ENCODE peak calls at places on chromosomes 3 and 15, in ten cellular contexts. F is thoracic aorta; K is CD8-positive, alpha-beta T cell; U is PC-3; I is Panc1; G is ovary; V is right lobe of liver; R is colonic mucosa; Z is H9; X is fibroblast of pulmonary artery. E is an unnamed sample.

GRCh38 chr3:106560451-106560966 is 691.7 kb upstream of the CBLB start:
- DNase-seq in G (no peak), U (peak), Z (no peak), F (no peak), X (peak), K (no peak), V (no peak), I (no peak), R (no peak), E (no peak)

GRCh38 chr3:118468801-118469200 is 565.8 kb downstream of the IGSF11 start:
- DNase-seq in Z (no peak), V (no peak), I (no peak), K (no peak), U (peak), G (no peak), F (no peak), R (no peak), X (no peak), E (no peak)

GRCh38 chr3:69443554-69443953 is 57.7 kb upstream of the FRMD4B start:
- DNase-seq in F (no peak), U (no peak), I (no peak), K (no peak), X (no peak), V (no peak), R (no peak), Z (no peak), G (no peak), E (no peak)

GRCh38 chr3:11307830-11308432 is 35.7 kb downstream of the ATG7 start:
- DNase-seq in V (no peak), K (no peak), G (no peak), F (no peak), U (no peak), Z (no peak), X (no peak), R (no peak), I (no peak), E (no peak)

GRCh38 chr3:72171946-72172345 is 387.0 kb upstream of the PROK2 start:
- DNase-seq in V (peak), U (no peak), Z (no peak), G (peak), K (no peak), R (no peak), F (no peak), X (no peak), I (no peak), E (no peak)

GRCh38 chr3:104437891-104438290 is 928.8 kb upstream of the ALCAM start:
- DNase-seq in I (no peak), U (peak), F (no peak), G (no peak), V (no peak), Z (no peak), K (no peak), X (peak), R (no peak), E (no peak)

GRCh38 chr15:92843326-92843725 is 56.8 kb upstream of the CHD2 start:
- DNase-seq in X (no peak), R (no peak), K (no peak), V (no peak), G (no peak), F (no peak), U (no peak), Z (no peak), I (no peak), E (peak)

GRCh38 chr3:183460059-183461052 is 31.9 kb upstream of the MCF2L2 start:
- DNase-seq in R (no peak), G (no peak), V (no peak), F (no peak), I (no peak), K (no peak), U (no peak), Z (no peak), X (no peak), E (no peak)

GRCh38 chr15:57086857-57087427 is 168.5 kb downstream of the TCF12 start:
- DNase-seq in G (no peak), X (no peak), K (no peak), R (no peak), U (no peak), V (no peak), Z (no peak), F (no peak), I (no peak), E (no peak)

GRCh38 chr15:78906310-78906608 is 33.6 kb downstream of the MORF4L1 start:
- DNase-seq in X (peak), U (peak), K (no peak), V (peak), R (no peak), I (peak), Z (no peak), F (peak), G (peak), E (no peak)

GRCh38 chr3:13497386-13497785 is 17.3 kb downstream of the HDAC11 start:
- DNase-seq in R (no peak), I (no peak), K (no peak), U (no peak), X (no peak), V (no peak), Z (no peak), G (no peak), F (no peak), E (no peak)

GRCh38 chr3:115961390-115961789 is 338.1 kb downstream of the GAP43 start:
- DNase-seq in X (no peak), G (no peak), V (no peak), Z (no peak), I (no peak), K (no peak), R (no peak), F (no peak), U (no peak), E (no peak)

GRCh38 chr3:157261000-157261399 is 101.1 kb upstream of the CCNL1 start:
- DNase-seq in Z (no peak), K (no peak), X (peak), G (no peak), V (no peak), R (no peak), F (no peak), U (no peak), I (no peak), E (no peak)

GRCh38 chr3:10945683-10946287 is 46.8 kb upstream of the SLC6A1 start:
- DNase-seq in K (peak), X (peak), G (peak), F (peak), R (peak), V (peak), I (no peak), Z (peak), U (peak), E (peak)

GRCh38 chr15:76139368-76140068 is 79.7 kb downstream of the TMEM266 start:
- DNase-seq in F (no peak), R (peak), I (peak), X (peak), Z (peak), V (peak), U (peak), G (peak), K (peak), E (peak)

GRCh38 chr3:141091416-141091815 is 40.3 kb downstream of the SPSB4 start:
- DNase-seq in G (no peak), R (no peak), X (no peak), F (no peak), Z (no peak), U (no peak), I (no peak), K (no peak), V (no peak), E (no peak)

GRCh38 chr3:174822320-174822719 is 36.8 kb upstream of the NAALADL2 start:
- DNase-seq in X (no peak), R (no peak), G (no peak), U (no peak), V (no peak), I (no peak), Z (no peak), F (no peak), K (no peak), E (no peak)

GRCh38 chr3:13966302-13966701 is 86.4 kb upstream of the WNT7A start:
- DNase-seq in Z (no peak), U (peak), G (no peak), V (no peak), X (no peak), I (no peak), R (no peak), F (no peak), K (no peak), E (no peak)

GRCh38 chr3:146640955-146641867 is 36.1 kb upstream of the PLSCR5 start:
- DNase-seq in R (no peak), F (no peak), V (no peak), Z (no peak), X (peak), K (no peak), U (peak), G (no peak), I (no peak), E (no peak)

GRCh38 chr3:130490246-130490645 is 26.7 kb upstream of the COL6A6 start:
- DNase-seq in I (no peak), F (no peak), U (no peak), R (no peak), V (no peak), X (no peak), K (no peak), Z (no peak), G (no peak), E (no peak)

GRCh38 chr3:45693941-45694521 is 4.8 kb downstream of the SACM1L start:
- DNase-seq in G (no peak), F (no peak), I (no peak), K (peak), V (no peak), X (no peak), R (no peak), U (no peak), Z (no peak), E (no peak)

GRCh38 chr15:45573961-45574629 is 13.1 kb upstream of the BLOC1S6 start:
- DNase-seq in R (no peak), X (peak), K (peak), G (no peak), F (no peak), Z (peak), I (no peak), U (peak), V (no peak), E (peak)

GRCh38 chr3:126434931-126435411 is 40.3 kb downstream of the CFAP100 start:
- DNase-seq in U (no peak), X (no peak), V (peak), G (no peak), F (no peak), Z (peak), I (no peak), K (no peak), R (no peak), E (no peak)

GRCh38 chr3:56667973-56668579 is 15.0 kb downstream of the TASOR start:
- DNase-seq in K (no peak), U (peak), V (no peak), G (no peak), Z (no peak), X (no peak), F (no peak), R (no peak), I (no peak), E (no peak)

GRCh38 chr3:195113074-195113473 is 157.9 kb downstream of the XXYLT1 start:
- DNase-seq in K (no peak), R (no peak), Z (no peak), V (no peak), I (no peak), F (no peak), X (peak), G (no peak), U (no peak), E (no peak)

GRCh38 chr15:85407421-85408269 is 27.2 kb downstream of the AKAP13 start:
- DNase-seq in I (no peak), Z (no peak), K (no peak), X (peak), V (no peak), F (peak), R (peak), U (peak), G (no peak), E (no peak)

GRCh38 chr3:49871536-49872157 is 1.9 kb upstream of the CAMKV start:
- DNase-seq in K (no peak), U (no peak), I (no peak), R (no peak), X (no peak), F (no peak), Z (no peak), V (no peak), G (no peak), E (no peak)

GRCh38 chr3:70392227-70392626 is 79.8 kb upstream of the MDFIC2 start:
- DNase-seq in F (no peak), Z (peak), X (no peak), K (no peak), R (no peak), V (no peak), G (no peak), U (no peak), I (no peak), E (no peak)

GRCh38 chr3:126956866-126957650 is 25.9 kb upstream of the PLXNA1 start:
- DNase-seq in U (no peak), I (no peak), V (no peak), K (no peak), F (no peak), R (no peak), Z (peak), X (no peak), G (peak), E (peak)

GRCh38 chr15:51758645-51759044 is 7.2 kb downstream of the TMOD2 start:
- DNase-seq in U (no peak), G (peak), R (peak), V (no peak), F (no peak), Z (no peak), X (peak), K (no peak), I (no peak), E (no peak)

GRCh38 chr3:64011685-64012084 is 11.6 kb downstream of the PSMD6 start:
- DNase-seq in F (no peak), Z (no peak), X (peak), V (no peak), U (peak), R (no peak), K (no peak), G (peak), I (no peak), E (no peak)

GRCh38 chr3:29338377-29338776 is 57.5 kb downstream of the RBMS3 start:
- DNase-seq in G (no peak), R (no peak), Z (no peak), I (no peak), X (no peak), F (no peak), U (no peak), V (no peak), K (no peak), E (no peak)

GRCh38 chr15:29942548-29942947 is 120.3 kb upstream of the TJP1 start:
- DNase-seq in R (no peak), F (no peak), Z (no peak), G (no peak), V (peak), I (no peak), X (no peak), K (no peak), U (no peak), E (no peak)

GRCh38 chr3:41808618-41809017 is 153.3 kb downstream of the ULK4 start:
- DNase-seq in G (no peak), U (no peak), R (no peak), V (no peak), K (no peak), I (no peak), F (no peak), X (no peak), Z (no peak), E (no peak)

GRCh38 chr15:31285772-31286261 is 40.8 kb upstream of the KLF13 start:
- DNase-seq in X (no peak), U (no peak), I (no peak), Z (no peak), V (no peak), R (no peak), K (no peak), G (no peak), F (no peak), E (no peak)

GRCh38 chr15:99019558-99020540 is 12.3 kb upstream of the PGPEP1L start:
- DNase-seq in F (no peak), K (no peak), R (no peak), V (no peak), I (no peak), Z (no peak), X (peak), G (no peak), U (peak), E (no peak)

GRCh38 chr15:20353966-20354883 is 187.4 kb downstream of the GOLGA6L6 start:
- DNase-seq in Z (peak), R (no peak), X (no peak), V (no peak), I (no peak), U (no peak), K (no peak), G (no peak), F (no peak), E (no peak)

GRCh38 chr3:15861163-15861562 is 63.4 kb upstream of the ANKRD28 start:
- DNase-seq in X (no peak), G (no peak), I (no peak), F (no peak), V (no peak), Z (no peak), R (no peak), K (no peak), U (no peak), E (no peak)

GRCh38 chr3:15859507-15860013 is 61.8 kb upstream of the ANKRD28 start:
- DNase-seq in R (peak), K (peak), Z (peak), I (no peak), G (peak), V (peak), X (peak), F (peak), U (peak), E (peak)

GRCh38 chr3:15860014-15860934 is 62.5 kb upstream of the ANKRD28 start:
- DNase-seq in V (peak), X (peak), G (peak), I (no peak), F (no peak), Z (peak), R (peak), K (no peak), U (peak), E (peak)

GRCh38 chr3:15858547-15859506 is 61.0 kb upstream of the ANKRD28 start:
- DNase-seq in R (peak), K (peak), Z (peak), V (peak), U (peak), X (no peak), I (no peak), F (no peak), G (peak), E (peak)
- TF ChIP-seq CTCF in R (no peak), K (no peak), Z (no peak), V (no peak), U (no peak), X (no peak), I (no peak), F (no peak), G (no peak), E (no peak)

DNA sequence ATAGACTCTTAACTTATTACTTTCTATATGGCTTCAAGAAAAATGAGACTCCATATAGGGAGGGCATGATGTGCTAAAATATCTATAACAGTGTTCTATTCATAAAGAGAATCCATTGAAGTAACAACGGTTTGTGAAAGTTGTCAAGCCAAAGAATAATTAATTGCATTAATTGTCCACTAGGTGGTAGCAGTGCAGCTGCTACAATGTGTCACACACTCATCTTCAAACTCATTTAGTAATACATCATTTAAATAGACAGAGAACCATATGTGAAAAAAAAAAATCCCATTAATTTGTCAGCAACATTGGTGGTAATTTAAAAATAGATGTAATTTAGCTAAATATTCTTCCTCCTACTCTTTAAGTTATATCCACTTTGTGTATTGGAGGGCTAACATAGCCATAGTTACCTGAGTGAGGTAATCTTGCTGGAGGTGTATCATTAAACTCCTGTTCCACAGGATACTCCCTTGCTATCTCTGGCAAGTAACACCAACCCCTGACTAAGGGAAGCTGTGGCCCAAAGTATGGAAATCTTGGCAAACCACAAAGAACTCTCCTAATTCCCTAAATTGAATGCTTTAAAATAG is 3.7 kb upstream of the CPA3 start:
- DNase-seq in G (no peak), K (no peak), F (no peak), V (no peak), U (peak), X (peak), Z (no peak), R (no peak), I (peak), E (no peak)
- TF ChIP-seq CTCF in G (peak), K (peak), F (peak), V (peak), U (peak), X (peak), Z (peak), R (peak), I (peak), E (peak)

GRCh38 chr3:112635674-112636073 is 5.3 kb downstream of the CCDC80 start:
- DNase-seq in X (peak), I (no peak), V (no peak), F (no peak), U (no peak), R (peak), Z (no peak), K (no peak), G (peak), E (no peak)
- TF ChIP-seq CTCF in X (no peak), I (no peak), V (no peak), F (no peak), U (no peak), R (no peak), Z (no peak), K (no peak), G (no peak), E (no peak)

DNA sequence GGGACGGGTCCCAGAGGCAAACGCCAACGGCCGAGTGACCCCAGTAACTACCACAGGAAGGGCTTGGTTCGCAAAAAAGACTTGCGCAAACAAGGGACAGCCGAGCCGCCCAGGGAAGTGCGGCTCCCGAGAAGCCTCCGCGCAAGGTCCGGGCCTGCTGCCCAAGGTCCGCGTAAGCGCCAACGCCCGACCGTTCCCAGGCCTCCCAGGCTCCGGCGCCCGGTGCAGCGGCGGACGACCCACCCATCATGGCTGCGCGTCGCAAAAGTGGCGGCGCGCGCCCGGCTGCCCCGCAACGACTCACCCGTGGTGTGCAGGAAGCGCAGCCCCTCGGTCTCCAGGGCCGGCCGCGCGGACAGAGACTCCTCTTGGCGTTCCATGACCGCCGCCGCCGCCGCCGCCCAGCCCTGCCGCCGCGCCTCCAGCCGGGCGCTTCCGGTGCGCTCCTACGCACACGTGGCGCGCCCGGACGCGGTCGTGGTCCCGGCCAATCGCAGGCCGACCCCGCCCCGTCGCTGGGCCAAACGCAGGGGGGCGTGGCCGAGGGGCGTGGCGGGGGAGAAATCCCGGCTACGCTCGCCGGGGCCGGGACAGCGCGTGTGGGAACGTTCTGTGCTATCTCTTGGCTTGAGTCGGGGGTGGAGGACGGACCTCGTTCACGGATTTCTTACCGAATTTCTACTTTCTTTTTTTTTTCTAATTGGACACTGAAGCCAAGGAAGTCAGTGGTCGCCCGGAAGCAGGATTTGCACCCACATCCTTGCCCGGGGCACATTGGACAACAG is at the start of gene SELENOS:
- DNase-seq in G (peak), X (peak), I (no peak), Z (peak), V (peak), U (peak), F (peak), K (peak), R (peak), E (peak)
- TF ChIP-seq CTCF in G (no peak), X (no peak), I (no peak), Z (no peak), V (no peak), U (no peak), F (no peak), K (no peak), R (no peak), E (no peak)

DNA sequence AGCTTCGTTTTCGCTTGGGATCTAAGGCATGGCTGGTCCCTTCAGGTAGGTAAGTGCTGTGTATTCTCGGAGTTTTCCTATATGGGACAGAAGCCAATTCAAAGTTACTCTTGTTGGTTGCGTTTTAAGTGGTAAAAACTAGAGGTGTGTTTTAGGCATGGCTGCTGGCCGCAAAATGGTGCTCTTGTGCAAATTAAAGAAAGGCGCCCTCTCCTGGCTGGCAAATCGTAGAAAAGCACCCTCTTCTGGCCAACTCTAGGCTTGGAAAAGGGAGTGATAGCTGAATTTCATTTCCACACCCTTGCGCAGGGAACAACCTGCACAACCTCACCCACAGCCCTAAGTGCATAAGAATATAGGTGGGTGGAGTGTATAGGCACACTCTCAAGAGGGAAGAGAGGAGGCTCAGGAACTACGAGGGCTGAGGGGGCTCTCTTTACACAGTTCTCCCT is 23.5 kb downstream of the DRD3 start:
- DNase-seq in I (no peak), Z (peak), G (no peak), K (peak), R (peak), X (peak), U (peak), V (no peak), F (no peak), E (peak)
- TF ChIP-seq CTCF in I (peak), Z (peak), G (no peak), K (peak), R (no peak), X (peak), U (peak), V (peak), F (no peak), E (peak)

E was measured in glutamatergic neuron.